ENCODE peak calls at places on chromosomes 7 and 10, in seven cellular contexts. N is activated T-cell treated with anti-CD3 and anti-CD28 coated beads, Interleukin-2, amount 50 U/mL, for 72 hours; D is GM06990; V is lower leg skin; B is psoas muscle; Y is neuronal stem cell; J is GM18507. I is an unnamed sample.

GRCh38 chr10:24814568-24815313 is 91.1 kb upstream of the ARHGAP21 start:
- DNase-seq in N (no peak), D (no peak), V (no peak), B (no peak), Y (no peak), J (no peak), I (peak)

GRCh38 chr10:76632158-76633051 is 1005.2 kb downstream of the KCNMA1 start:
- DNase-seq in N (no peak), D (no peak), V (no peak), B (no peak), Y (no peak), J (no peak), I (peak)

GRCh38 chr10:69014171-69014570 is 25.6 kb downstream of the KIFBP start:
- DNase-seq in N (no peak), D (no peak), V (no peak), B (no peak), Y (no peak), J (no peak), I (no peak)

GRCh38 chr7:55871932-55872485 is 9.5 kb upstream of the SEPTIN14 start:
- DNase-seq in N (no peak), D (no peak), V (no peak), B (no peak), Y (no peak), J (no peak), I (no peak)

GRCh38 chr10:35471455-35471854 is 133.7 kb upstream of the GJD4 start:
- DNase-seq in N (no peak), D (no peak), V (no peak), B (no peak), Y (no peak), J (no peak), I (no peak)

GRCh38 chr7:2063562-2064360 is 169.0 kb downstream of the MAD1L1 start:
- DNase-seq in N (no peak), D (no peak), V (no peak), B (no peak), Y (no peak), J (no peak), I (no peak)

GRCh38 chr7:127897704-127898454 is 133.4 kb downstream of the LRRC4 start:
- DNase-seq in N (peak), D (no peak), V (no peak), B (no peak), Y (no peak), J (no peak), I (no peak)

GRCh38 chr10:24642921-24643678 is 80.6 kb downstream of the ARHGAP21 start:
- DNase-seq in N (no peak), D (no peak), V (no peak), B (no peak), Y (no peak), J (no peak), I (no peak)

GRCh38 chr7:141053626-141054025 is 20.2 kb upstream of the TMEM178B start:
- DNase-seq in N (peak), D (no peak), V (no peak), B (no peak), Y (no peak), J (no peak), I (no peak)

GRCh38 chr10:68095176-68095575 is 14.1 kb upstream of the MYPN start:
- DNase-seq in N (no peak), D (no peak), V (no peak), B (no peak), Y (no peak), J (no peak), I (peak)

GRCh38 chr10:58998924-58999713 is 177.3 kb upstream of the PHYHIPL start:
- DNase-seq in N (no peak), D (no peak), V (no peak), B (peak), Y (no peak), J (no peak), I (no peak)

GRCh38 chr7:157391036-157391710 is 54.4 kb downstream of the DNAJB6 start:
- DNase-seq in N (no peak), D (no peak), V (peak), B (no peak), Y (no peak), J (no peak), I (peak)

GRCh38 chr10:132175907-132176581 is 10.7 kb upstream of the DPYSL4 start:
- DNase-seq in N (no peak), D (no peak), V (no peak), B (peak), Y (no peak), J (no peak), I (no peak)

GRCh38 chr10:110138197-110138812 is 69.1 kb upstream of the MXI1 start:
- DNase-seq in N (no peak), D (peak), V (no peak), B (no peak), Y (peak), J (no peak), I (no peak)

GRCh38 chr10:50417906-50418697 is 166.8 kb upstream of the ASAH2 start:
- DNase-seq in N (peak), D (peak), V (peak), B (peak), Y (peak), J (no peak), I (peak)

GRCh38 chr10:64118736-64119135 is 597.5 kb downstream of the REEP3 start:
- DNase-seq in N (no peak), D (no peak), V (no peak), B (no peak), Y (no peak), J (no peak), I (no peak)

GRCh38 chr7:47513741-47514241 is 68.1 kb downstream of the TNS3 start:
- DNase-seq in N (no peak), D (no peak), V (no peak), B (no peak), Y (no peak), J (no peak), I (peak)

GRCh38 chr7:111741811-111742240 is 179.5 kb upstream of the IMMP2L start:
- DNase-seq in N (peak), D (no peak), V (no peak), B (no peak), Y (peak), J (peak), I (peak)